ENCODE peak calls at places on chromosome 14, in eight cellular contexts. H is epithelial cell of proximal tubule, U is fibroblast of pulmonary artery, Z is NB4, D is left ventricle myocardium inferior, A is K562, N is right atrium auricular region, I is fibroblast of the aortic adventitia. V is an unnamed sample.

GRCh38 chr14:51224551-51224950 is 15.5 kb upstream of the TMX1 start:
- DNase-seq in H (no peak), U (no peak), Z (no peak), D (no peak), A (no peak), N (no peak), I (no peak), V (no peak)

GRCh38 chr14:41606249-41607118 is at the start of gene LRFN5:
- DNase-seq in H (no peak), U (peak; percentile 59), Z (no peak), D (peak; percentile 43), A (no peak), N (no peak), I (peak; percentile 33), V (peak; percentile 19)

GRCh38 chr14:53603994-53604393 is 352.6 kb downstream of the BMP4 start:
- DNase-seq in H (no peak), U (no peak), Z (no peak), D (no peak), A (no peak), N (no peak), I (no peak), V (no peak)

GRCh38 chr14:28542040-28542439 is 224.5 kb upstream of the FOXG1 start:
- DNase-seq in H (no peak), U (peak; percentile 83), Z (no peak), D (no peak), A (no peak), N (no peak), I (peak; percentile 43), V (peak; percentile 48)

GRCh38 chr14:94575730-94576585 is 5.3 kb upstream of the SERPINA5 start:
- DNase-seq in H (peak; percentile 88), U (peak; percentile 68), Z (no peak), D (no peak), A (no peak), N (no peak), I (peak; percentile 67), V (peak; percentile 90)

GRCh38 chr14:50363734-50364113 is 33.0 kb downstream of the CDKL1 start:
- DNase-seq in H (no peak), U (peak; percentile 52), Z (peak; percentile 80), D (no peak), A (no peak), N (no peak), I (peak; percentile 56), V (peak; percentile 70)

GRCh38 chr14:21091784-21092146 is 6.7 kb downstream of the ZNF219 start:
- DNase-seq in H (no peak), U (no peak), Z (no peak), D (no peak), A (no peak), N (no peak), I (no peak), V (no peak)

GRCh38 chr14:85102591-85102990 is 427.4 kb upstream of the FLRT2 start:
- DNase-seq in H (no peak), U (no peak), Z (no peak), D (no peak), A (no peak), N (no peak), I (no peak), V (no peak)

GRCh38 chr14:102819790-102820330 is 42.6 kb downstream of the TRAF3 start:
- DNase-seq in H (no peak), U (peak; percentile 19), Z (no peak), D (no peak), A (no peak), N (no peak), I (peak; percentile 30), V (no peak)

GRCh38 chr14:102278631-102278935 is 26.4 kb downstream of the MOK start:
- DNase-seq in H (no peak), U (no peak), Z (no peak), D (no peak), A (no peak), N (no peak), I (no peak), V (no peak)

GRCh38 chr14:104513641-104514046 is 65.9 kb upstream of the C14orf180 start:
- DNase-seq in H (no peak), U (no peak), Z (no peak), D (no peak), A (no peak), N (peak; percentile 23), I (no peak), V (no peak)

GRCh38 chr14:32436993-32437392 is 107.9 kb downstream of the AKAP6 start:
- DNase-seq in H (no peak), U (peak; percentile 18), Z (no peak), D (no peak), A (no peak), N (no peak), I (peak; percentile 24), V (no peak)

GRCh38 chr14:24418492-24418873 is 11.0 kb downstream of the CBLN3 start:
- DNase-seq in H (no peak), U (peak; percentile 40), Z (no peak), D (no peak), A (no peak), N (no peak), I (peak; percentile 64), V (peak; percentile 36)

GRCh38 chr14:92512807-92513203 is 776 bp upstream of the RIN3 start:
- DNase-seq in H (no peak), U (no peak), Z (no peak), D (no peak), A (no peak), N (no peak), I (no peak), V (no peak)

GRCh38 chr14:92513966-92514843 is 624 bp downstream of the RIN3 start:
- DNase-seq in H (no peak), U (peak; percentile 29), Z (peak; percentile 44), D (no peak), A (no peak), N (no peak), I (peak; percentile 37), V (peak; percentile 35)

GRCh38 chr14:92511472-92512247 is 1.9 kb upstream of the RIN3 start:
- DNase-seq in H (peak; percentile 82), U (peak; percentile 93), Z (no peak), D (no peak), A (no peak), N (no peak), I (peak; percentile 92), V (peak; percentile 92)

GRCh38 chr14:92513204-92513965 is at the start of gene RIN3:
- DNase-seq in H (no peak), U (peak; percentile 64), Z (peak; percentile 85), D (peak; percentile 58), A (no peak), N (no peak), I (peak; percentile 59), V (peak; percentile 59)

DNA sequence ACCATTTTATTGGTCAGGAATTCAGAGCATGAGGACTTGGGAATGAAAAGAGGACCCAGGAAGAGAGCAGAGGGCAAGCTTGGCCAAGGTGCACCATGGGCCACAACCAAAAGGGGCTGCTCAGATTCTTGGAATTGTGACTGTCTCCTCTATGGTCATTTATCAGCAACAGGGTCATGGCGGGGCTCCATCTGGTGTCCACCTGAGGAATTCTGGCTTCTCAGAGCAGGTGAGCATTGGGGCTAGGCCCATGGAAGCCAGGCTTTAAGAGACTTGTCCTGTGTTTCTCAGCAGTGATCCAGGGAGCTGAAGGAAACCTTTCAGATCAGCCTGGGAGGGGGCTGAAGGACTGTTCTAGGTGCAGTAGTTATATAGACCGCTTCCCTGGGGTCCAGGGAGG is 2.6 kb upstream of the RIN3 start:
- DNase-seq in H (no peak), U (no peak), Z (no peak), D (no peak), A (peak; percentile 5), N (no peak), I (no peak), V (no peak)
- TF ChIP-seq CTCF in H (no peak), U (no peak), Z (peak; percentile 22), D (no peak), A (no peak), N (no peak), I (no peak), V (no peak)

GRCh38 chr14:68153275-68153674 is 333.7 kb downstream of the RAD51B start:
- DNase-seq in H (no peak), U (no peak), Z (no peak), D (no peak), A (no peak), N (no peak), I (no peak), V (no peak)
- H3K4me3 ChIP-seq in H (no peak overlapping the region), U (no peak overlapping the region), Z (no peak overlapping the region), D (no peak overlapping the region), A (no peak overlapping the region), N (no peak overlapping the region), I (no peak overlapping the region), V (no peak overlapping the region)

GRCh38 chr14:54976316-54976715 is 50.6 kb downstream of the WDHD1 start:
- DNase-seq in H (no peak), U (peak; percentile 85), Z (peak; percentile 2), D (no peak), A (no peak), N (no peak), I (peak; percentile 86), V (peak; percentile 83)

GRCh38 chr14:54975856-54976255 is 51.0 kb downstream of the WDHD1 start:
- DNase-seq in H (no peak), U (peak; percentile 23), Z (peak; percentile 11), D (no peak), A (no peak), N (no peak), I (peak; percentile 8), V (peak; percentile 26)

GRCh38 chr14:54979039-54979438 is 47.9 kb downstream of the WDHD1 start:
- DNase-seq in H (no peak), U (no peak), Z (no peak), D (no peak), A (no peak), N (no peak), I (no peak), V (no peak)

GRCh38 chr14:54985156-54985555 is 41.7 kb downstream of the WDHD1 start:
- DNase-seq in H (no peak), U (no peak), Z (no peak), D (no peak), A (no peak), N (no peak), I (no peak), V (no peak)

GRCh38 chr14:54981698-54982097 is 45.2 kb downstream of the WDHD1 start:
- DNase-seq in H (no peak), U (peak; percentile 44), Z (no peak), D (no peak), A (no peak), N (no peak), I (peak; percentile 50), V (peak; percentile 48)
- TF ChIP-seq CTCF in H (no peak), U (peak; percentile 8), Z (no peak), D (peak; percentile 41), A (no peak), N (peak; percentile 48), I (no peak), V (peak; percentile 2)

GRCh38 chr14:69661194-69661537 is 49.8 kb downstream of the SUSD6 start:
- DNase-seq in H (no peak), U (no peak), Z (no peak), D (no peak), A (no peak), N (no peak), I (no peak), V (no peak)

GRCh38 chr14:69660344-69661193 is 49.2 kb downstream of the SUSD6 start:
- DNase-seq in H (no peak), U (no peak), Z (no peak), D (no peak), A (no peak), N (no peak), I (no peak), V (no peak)

GRCh38 chr14:69657961-69658360 is 46.6 kb downstream of the SUSD6 start:
- DNase-seq in H (no peak), U (peak; percentile 47), Z (no peak), D (no peak), A (no peak), N (no peak), I (peak; percentile 80), V (peak; percentile 59)

GRCh38 chr14:69662636-69663321 is 51.4 kb downstream of the SUSD6 start:
- DNase-seq in H (no peak), U (no peak), Z (no peak), D (no peak), A (no peak), N (no peak), I (peak; percentile 61), V (no peak)

GRCh38 chr14:69658664-69659261 is 47.4 kb downstream of the SUSD6 start:
- DNase-seq in H (no peak), U (peak; percentile 48), Z (peak; percentile 46), D (no peak), A (peak; percentile 75), N (no peak), I (no peak), V (no peak)
- H3K4me3 ChIP-seq in H (no peak overlapping the region), U (no peak overlapping the region), Z (no peak overlapping the region), D (no peak overlapping the region), A (no peak overlapping the region), N (no peak overlapping the region), I (no peak overlapping the region), V (no peak overlapping the region)

V was measured in cardiac fibroblast.